ENCODE peak calls at places on chromosomes 5 and 9, in seven cellular contexts. One of them, this sample, is unnamed.

GRCh38 chr5:61319388-61320146 is 12.5 kb upstream of the ZSWIM6 start:
- DNase-seq in endothelial cell: no peak
- DNase-seq in neural crest cell: no peak
- DNase-seq in GM13976: peak
- DNase-seq in neural progenitor cell: peak
- DNase-seq in HFF-Myc: no peak
- DNase-seq in GM12864: peak
- DNase-seq in this sample: no peak

GRCh38 chr9:100739666-100740065 is 161.8 kb downstream of the CAVIN4 start:
- DNase-seq in HFF-Myc: no peak
- DNase-seq in neural crest cell: no peak
- DNase-seq in GM12864: no peak
- DNase-seq in neural progenitor cell: no peak
- DNase-seq in endothelial cell: no peak
- DNase-seq in GM13976: no peak
- DNase-seq in this sample: no peak

GRCh38 chr5:160450164-160450932 is 28.7 kb downstream of the PTTG1 start:
- DNase-seq in GM13976: no peak
- DNase-seq in GM12864: no peak
- DNase-seq in HFF-Myc: no peak
- DNase-seq in endothelial cell: no peak
- DNase-seq in neural crest cell: no peak
- DNase-seq in neural progenitor cell: no peak
- DNase-seq in this sample: no peak

GRCh38 chr5:160467555-160468418 is 46.1 kb downstream of the PTTG1 start:
- DNase-seq in neural crest cell: no peak
- DNase-seq in HFF-Myc: peak
- DNase-seq in GM12864: peak
- DNase-seq in neural progenitor cell: peak
- DNase-seq in GM13976: peak
- DNase-seq in endothelial cell: peak
- DNase-seq in this sample: peak

GRCh38 chr5:141475625-141476131 is at the start of gene PCDHGC3:
- DNase-seq in neural progenitor cell: peak
- DNase-seq in GM13976: peak
- DNase-seq in GM12864: peak
- DNase-seq in neural crest cell: peak
- DNase-seq in HFF-Myc: peak
- DNase-seq in endothelial cell: peak
- DNase-seq in this sample: peak

GRCh38 chr5:115641948-115642347 is 16.1 kb upstream of the TMED7 start:
- DNase-seq in GM12864: no peak
- DNase-seq in GM13976: no peak
- DNase-seq in neural progenitor cell: no peak
- DNase-seq in neural crest cell: no peak
- DNase-seq in HFF-Myc: no peak
- DNase-seq in endothelial cell: no peak
- DNase-seq in this sample: no peak

GRCh38 chr5:75510417-75510835 is 1.0 kb downstream of the CERT1 start:
- DNase-seq in endothelial cell: no peak
- DNase-seq in GM12864: no peak
- DNase-seq in neural crest cell: no peak
- DNase-seq in neural progenitor cell: no peak
- DNase-seq in HFF-Myc: no peak
- DNase-seq in GM13976: no peak
- DNase-seq in this sample: peak

GRCh38 chr9:133134419-133135190 is 13.6 kb upstream of the RALGDS start:
- DNase-seq in GM13976: no peak
- DNase-seq in HFF-Myc: no peak
- DNase-seq in endothelial cell: no peak
- DNase-seq in GM12864: no peak
- DNase-seq in neural progenitor cell: no peak
- DNase-seq in neural crest cell: no peak
- DNase-seq in this sample: no peak

GRCh38 chr5:136012041-136012804 is 16.6 kb upstream of the TGFBI start:
- DNase-seq in HFF-Myc: no peak
- DNase-seq in neural crest cell: no peak
- DNase-seq in endothelial cell: no peak
- DNase-seq in GM13976: no peak
- DNase-seq in neural progenitor cell: no peak
- DNase-seq in GM12864: no peak
- DNase-seq in this sample: peak

GRCh38 chr9:96741771-96742170 is 36.1 kb downstream of the ZNF510 start:
- DNase-seq in endothelial cell: no peak
- DNase-seq in GM12864: no peak
- DNase-seq in HFF-Myc: no peak
- DNase-seq in neural progenitor cell: no peak
- DNase-seq in GM13976: no peak
- DNase-seq in neural crest cell: no peak
- DNase-seq in this sample: no peak

GRCh38 chr9:13427587-13427986 is 148.1 kb upstream of the MPDZ start:
- DNase-seq in GM13976: peak
- DNase-seq in GM12864: no peak
- DNase-seq in HFF-Myc: peak
- DNase-seq in endothelial cell: peak
- DNase-seq in neural crest cell: peak
- DNase-seq in neural progenitor cell: peak
- DNase-seq in this sample: peak

GRCh38 chr9:114098021-114098659 is 952 bp downstream of the KIF12 start:
- DNase-seq in neural progenitor cell: peak
- DNase-seq in GM13976: no peak
- DNase-seq in endothelial cell: peak
- DNase-seq in HFF-Myc: no peak
- DNase-seq in neural crest cell: no peak
- DNase-seq in GM12864: no peak
- DNase-seq in this sample: no peak

GRCh38 chr5:98927242-98927987 is 1.4 kb downstream of the CHD1 start:
- DNase-seq in HFF-Myc: no peak
- DNase-seq in neural progenitor cell: peak
- DNase-seq in endothelial cell: peak
- DNase-seq in neural crest cell: no peak
- DNase-seq in GM12864: peak
- DNase-seq in GM13976: peak
- DNase-seq in this sample: peak

GRCh38 chr5:84680908-84681307 is 296.2 kb upstream of the EDIL3 start:
- DNase-seq in HFF-Myc: no peak
- DNase-seq in neural crest cell: no peak
- DNase-seq in endothelial cell: no peak
- DNase-seq in GM13976: no peak
- DNase-seq in GM12864: no peak
- DNase-seq in neural progenitor cell: no peak
- DNase-seq in this sample: no peak

GRCh38 chr9:16673171-16673570 is 197.3 kb downstream of the BNC2 start:
- DNase-seq in neural progenitor cell: no peak
- DNase-seq in neural crest cell: no peak
- DNase-seq in endothelial cell: no peak
- DNase-seq in GM13976: no peak
- DNase-seq in HFF-Myc: no peak
- DNase-seq in GM12864: no peak
- DNase-seq in this sample: no peak

GRCh38 chr5:162842725-162843124 is 594.7 kb upstream of the CCNG1 start:
- DNase-seq in neural progenitor cell: peak
- DNase-seq in GM12864: no peak
- DNase-seq in GM13976: no peak
- DNase-seq in HFF-Myc: no peak
- DNase-seq in neural crest cell: no peak
- DNase-seq in endothelial cell: no peak
- DNase-seq in this sample: no peak

GRCh38 chr9:33229359-33230120 is 10.4 kb upstream of the SPINK4 start:
- DNase-seq in GM13976: no peak
- DNase-seq in neural progenitor cell: no peak
- DNase-seq in HFF-Myc: no peak
- DNase-seq in neural crest cell: no peak
- DNase-seq in endothelial cell: no peak
- DNase-seq in GM12864: no peak
- DNase-seq in this sample: no peak
- TF ChIP-seq CTCF in GM13976: no peak
- TF ChIP-seq CTCF in neural progenitor cell: no peak
- TF ChIP-seq CTCF in HFF-Myc: no peak
- TF ChIP-seq CTCF in neural crest cell: no peak
- TF ChIP-seq CTCF in endothelial cell: no peak
- TF ChIP-seq CTCF in GM12864: no peak
- TF ChIP-seq CTCF in this sample: peak

GRCh38 chr9:33782395-33783152 is 12.8 kb upstream of the PRSS3 start:
- DNase-seq in neural progenitor cell: no peak
- DNase-seq in HFF-Myc: no peak
- DNase-seq in GM12864: no peak
- DNase-seq in endothelial cell: no peak
- DNase-seq in GM13976: no peak
- DNase-seq in neural crest cell: no peak
- DNase-seq in this sample: peak

GRCh38 chr9:33791117-33791516 is 4.2 kb upstream of the PRSS3 start:
- DNase-seq in neural progenitor cell: no peak
- DNase-seq in HFF-Myc: no peak
- DNase-seq in GM13976: no peak
- DNase-seq in endothelial cell: no peak
- DNase-seq in neural crest cell: no peak
- DNase-seq in GM12864: no peak
- DNase-seq in this sample: peak

GRCh38 chr9:33787839-33788238 is 7.5 kb upstream of the PRSS3 start:
- DNase-seq in endothelial cell: no peak
- DNase-seq in GM13976: no peak
- DNase-seq in GM12864: no peak
- DNase-seq in HFF-Myc: no peak
- DNase-seq in neural crest cell: no peak
- DNase-seq in neural progenitor cell: no peak
- DNase-seq in this sample: no peak

GRCh38 chr9:33781736-33782135 is 13.6 kb upstream of the PRSS3 start:
- DNase-seq in neural crest cell: no peak
- DNase-seq in HFF-Myc: no peak
- DNase-seq in GM13976: no peak
- DNase-seq in endothelial cell: no peak
- DNase-seq in GM12864: no peak
- DNase-seq in neural progenitor cell: no peak
- DNase-seq in this sample: no peak

GRCh38 chr9:33785914-33786313 is 9.4 kb upstream of the PRSS3 start:
- DNase-seq in neural crest cell: no peak
- DNase-seq in endothelial cell: no peak
- DNase-seq in GM13976: no peak
- DNase-seq in HFF-Myc: no peak
- DNase-seq in neural progenitor cell: peak
- DNase-seq in GM12864: no peak
- DNase-seq in this sample: peak
- TF ChIP-seq CTCF in neural crest cell: peak
- TF ChIP-seq CTCF in endothelial cell: peak
- TF ChIP-seq CTCF in GM13976: no peak
- TF ChIP-seq CTCF in HFF-Myc: peak
- TF ChIP-seq CTCF in neural progenitor cell: peak
- TF ChIP-seq CTCF in GM12864: peak
- TF ChIP-seq CTCF in this sample: peak

DNA sequence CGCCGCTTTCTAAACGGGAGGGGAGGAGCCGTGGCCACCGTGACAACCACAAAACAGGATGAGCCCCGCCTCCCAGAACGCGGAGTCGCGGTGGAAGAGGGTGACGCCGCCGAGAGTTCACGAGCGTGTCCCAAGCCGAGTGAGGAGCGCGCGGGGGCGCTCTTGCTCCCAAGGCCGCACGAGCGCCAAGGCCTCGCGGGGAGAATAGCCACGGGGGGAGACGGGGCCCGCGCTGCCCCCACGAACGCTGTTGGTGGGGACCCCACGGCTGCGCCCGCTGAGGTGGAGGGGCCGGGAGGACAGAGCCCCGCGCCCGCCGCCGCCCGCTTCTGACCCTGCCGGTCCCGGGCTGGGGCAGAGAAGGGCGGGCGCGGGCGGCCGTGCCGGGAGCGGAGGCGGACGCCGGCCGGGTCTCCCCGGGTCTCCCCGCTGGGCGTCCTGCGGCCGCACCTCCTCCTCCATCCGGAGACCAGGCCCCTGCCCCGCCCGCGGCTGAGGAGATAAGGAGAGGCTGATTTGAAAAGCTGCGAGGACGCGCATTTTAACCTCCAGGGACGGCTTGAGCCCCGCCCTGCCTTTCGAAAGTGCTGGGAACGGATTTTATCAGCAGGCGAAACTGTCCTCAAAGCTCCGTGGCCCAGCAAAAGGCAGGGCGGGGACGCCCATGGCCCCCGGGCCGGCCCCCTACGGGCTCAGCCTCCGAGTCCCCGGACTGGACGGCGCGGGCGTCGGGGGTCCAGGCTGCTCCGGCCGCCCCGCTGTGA is 3.8 kb upstream of the NKD2 start:
- DNase-seq in HFF-Myc: no peak
- DNase-seq in neural crest cell: peak
- DNase-seq in GM13976: no peak
- DNase-seq in endothelial cell: peak
- DNase-seq in neural progenitor cell: peak
- DNase-seq in GM12864: no peak
- DNase-seq in this sample: peak
- TF ChIP-seq CTCF in HFF-Myc: peak
- TF ChIP-seq CTCF in neural crest cell: peak
- TF ChIP-seq CTCF in GM13976: peak
- TF ChIP-seq CTCF in endothelial cell: no peak
- TF ChIP-seq CTCF in neural progenitor cell: peak
- TF ChIP-seq CTCF in GM12864: peak
- TF ChIP-seq CTCF in this sample: peak

GRCh38 chr5:149551227-149552037 is at the start of gene CSNK1A1:
- DNase-seq in endothelial cell: peak
- DNase-seq in neural progenitor cell: peak
- DNase-seq in GM12864: peak
- DNase-seq in neural crest cell: peak
- DNase-seq in HFF-Myc: peak
- DNase-seq in GM13976: peak
- DNase-seq in this sample: peak

GRCh38 chr5:149550267-149550582 is 1.0 kb downstream of the CSNK1A1 start:
- DNase-seq in GM12864: no peak
- DNase-seq in HFF-Myc: no peak
- DNase-seq in GM13976: no peak
- DNase-seq in neural crest cell: no peak
- DNase-seq in endothelial cell: no peak
- DNase-seq in neural progenitor cell: no peak
- DNase-seq in this sample: peak

GRCh38 chr5:149552038-149552494 is 827 bp upstream of the CSNK1A1 start:
- DNase-seq in GM12864: no peak
- DNase-seq in neural progenitor cell: no peak
- DNase-seq in GM13976: no peak
- DNase-seq in neural crest cell: no peak
- DNase-seq in HFF-Myc: no peak
- DNase-seq in endothelial cell: no peak
- DNase-seq in this sample: no peak

GRCh38 chr5:149549461-149550266 is 1.6 kb downstream of the CSNK1A1 start:
- DNase-seq in neural crest cell: no peak
- DNase-seq in GM12864: peak
- DNase-seq in HFF-Myc: no peak
- DNase-seq in endothelial cell: peak
- DNase-seq in GM13976: peak
- DNase-seq in neural progenitor cell: peak
- DNase-seq in this sample: peak

DNA sequence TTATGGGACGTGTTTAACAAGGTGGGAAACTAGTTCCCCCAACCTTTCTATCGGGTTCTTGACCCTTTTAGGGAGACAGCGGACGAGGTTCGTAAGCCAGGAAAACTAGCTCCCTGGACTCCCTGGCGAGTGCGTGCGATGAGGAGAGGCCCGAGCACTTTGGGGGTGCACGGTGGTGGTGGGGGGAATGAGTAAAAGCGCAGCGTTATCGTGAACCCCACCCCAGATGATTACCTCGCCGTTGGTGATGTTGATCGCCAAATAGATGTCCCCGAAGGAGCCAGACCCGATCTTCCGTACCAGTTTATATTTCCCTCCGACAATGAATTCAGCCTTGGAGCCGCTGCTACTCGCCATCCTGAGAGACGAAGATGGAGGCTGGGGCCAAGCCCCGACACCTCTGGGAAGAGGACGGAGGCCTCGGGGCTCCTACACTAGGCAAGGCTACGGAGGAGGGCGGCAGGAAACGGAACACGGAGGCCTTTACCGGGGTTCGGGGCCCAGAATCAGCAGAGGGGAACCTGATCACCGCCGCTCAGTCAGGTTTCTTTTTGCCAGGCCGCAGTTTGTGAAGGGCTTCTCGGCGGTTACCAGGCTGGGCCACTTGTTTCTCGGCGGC is 522 bp downstream of the CSNK1A1 start:
- DNase-seq in GM13976: peak
- DNase-seq in neural progenitor cell: peak
- DNase-seq in GM12864: no peak
- DNase-seq in HFF-Myc: no peak
- DNase-seq in neural crest cell: no peak
- DNase-seq in endothelial cell: peak
- DNase-seq in this sample: peak
- TF ChIP-seq CTCF in GM13976: no peak
- TF ChIP-seq CTCF in neural progenitor cell: no peak
- TF ChIP-seq CTCF in GM12864: no peak
- TF ChIP-seq CTCF in HFF-Myc: no peak
- TF ChIP-seq CTCF in neural crest cell: no peak
- TF ChIP-seq CTCF in endothelial cell: no peak
- TF ChIP-seq CTCF in this sample: no peak